ENCODE peak calls at places on chromosomes 2 and 18, in five cellular contexts. D is bronchial epithelial cell, I is neural crest cell, C is B cell, K is PC-3. O is an unnamed sample.

GRCh38 chr18:64886995-64887394 is 738.1 kb upstream of the LINC00305 start:
- DNase-seq in K (peak; percentile 57), C (no peak), D (peak; percentile 2), I (no peak), O (no peak)

GRCh38 chr2:9665903-9666302 is 35.1 kb upstream of the YWHAQ start:
- DNase-seq in C (no peak), I (no peak), D (peak; percentile 32), K (peak; percentile 61), O (no peak)

GRCh38 chr2:100786985-100787384 is 33.0 kb upstream of the NPAS2 start:
- DNase-seq in D (no peak), K (no peak), I (no peak), C (no peak), O (no peak)

GRCh38 chr2:21018290-21018689 is 25.6 kb downstream of the APOB start:
- DNase-seq in K (no peak), D (no peak), C (no peak), I (no peak), O (no peak)

GRCh38 chr2:133421516-133422324 is 146.5 kb downstream of the NCKAP5 start:
- DNase-seq in I (no peak), K (no peak), C (no peak), D (peak; percentile 18), O (no peak)

GRCh38 chr2:26590960-26591618 is 50.1 kb downstream of the CIB4 start:
- DNase-seq in C (no peak), I (no peak), D (no peak), K (no peak), O (no peak)

GRCh38 chr2:19312949-19313348 is 45.5 kb downstream of the OSR1 start:
- DNase-seq in K (peak; percentile 61), D (peak; percentile 50), I (no peak), C (no peak), O (peak; percentile 14)

GRCh38 chr18:31506024-31506742 is 8.2 kb downstream of the DSG2 start:
- DNase-seq in C (no peak), I (no peak), K (peak; percentile 24), D (peak; percentile 41), O (no peak)

GRCh38 chr2:171999125-171999524 is 628 bp upstream of the METAP1D start:
- DNase-seq in I (no peak), K (no peak), C (no peak), D (no peak), O (no peak)

GRCh38 chr18:31064130-31064529 is 21.6 kb upstream of the DSC3 start:
- DNase-seq in D (peak; percentile 99), K (no peak), C (peak; percentile 42), I (no peak), O (no peak)

GRCh38 chr2:227439214-227439613 is 32.7 kb upstream of the AGFG1 start:
- DNase-seq in C (no peak), I (no peak), K (no peak), D (no peak), O (no peak)

GRCh38 chr18:76518543-76519155 is 23.6 kb upstream of the ZNF516 start:
- DNase-seq in K (no peak), D (no peak), C (no peak), I (peak; percentile 49), O (no peak)

GRCh38 chr2:17571681-17572080 is 31.2 kb downstream of the VSNL1 start:
- DNase-seq in K (peak; percentile 48), D (peak; percentile 53), I (no peak), C (no peak), O (no peak)

GRCh38 chr2:56118474-56118873 is 65.3 kb upstream of the CCDC85A start:
- DNase-seq in D (no peak), I (no peak), K (peak; percentile 28), C (no peak), O (no peak)

GRCh38 chr2:52431352-52431760 is 1336.2 kb upstream of the CHAC2 start:
- DNase-seq in D (no peak), K (no peak), C (no peak), I (no peak), O (no peak)

GRCh38 chr2:25567406-25567805 is 106.0 kb downstream of the DTNB start:
- DNase-seq in I (no peak), D (peak; percentile 45), K (peak; percentile 67), C (peak; percentile 44), O (peak; percentile 69)

GRCh38 chr2:9753276-9753600 is 90.0 kb upstream of the TAF1B start:
- DNase-seq in D (peak; percentile 99), K (peak; percentile 94), C (no peak), I (no peak), O (peak; percentile 75)

GRCh38 chr2:54535599-54536195 is 79.6 kb downstream of the SPTBN1 start:
- DNase-seq in K (no peak), I (no peak), C (no peak), D (no peak), O (no peak)

GRCh38 chr2:58906151-58906645 is 665.1 kb upstream of the FANCL start:
- DNase-seq in D (no peak), C (no peak), K (peak; percentile 6), I (no peak), O (no peak)

GRCh38 chr2:230077851-230078547 is 9.3 kb upstream of the SLC16A14 start:
- DNase-seq in C (no peak), D (no peak), I (no peak), K (no peak), O (no peak)

GRCh38 chr2:145752091-145752806 is 1232.3 kb upstream of the ZEB2 start:
- DNase-seq in I (peak; percentile 3), D (peak; percentile 82), C (no peak), K (peak; percentile 78), O (peak; percentile 10)

GRCh38 chr2:30756051-30756719 is 51.1 kb downstream of the CAPN13 start:
- DNase-seq in I (peak; percentile 5), K (peak; percentile 80), D (peak; percentile 56), C (no peak), O (no peak)

GRCh38 chr2:10599921-10600320 is 89.9 kb downstream of the NOL10 start:
- DNase-seq in I (no peak), D (no peak), K (no peak), C (no peak), O (no peak)

GRCh38 chr2:102664439-102665042 is 45.2 kb downstream of the SLC9A2 start:
- DNase-seq in K (peak; percentile 95), C (no peak), I (no peak), D (peak; percentile 100), O (peak; percentile 51)

GRCh38 chr18:10252952-10253680 is 201.3 kb upstream of the APCDD1 start:
- DNase-seq in C (no peak), I (no peak), D (peak; percentile 59), K (no peak), O (no peak)

GRCh38 chr2:223469270-223470057 is 132.7 kb downstream of the SCG2 start:
- DNase-seq in K (no peak), C (no peak), I (no peak), D (peak; percentile 67), O (no peak)

GRCh38 chr2:159217661-159218060 is 68.8 kb downstream of the WDSUB1 start:
- DNase-seq in I (no peak), D (no peak), C (no peak), K (no peak), O (no peak)

GRCh38 chr2:147888665-147889064 is 43.8 kb downstream of the ACVR2A start:
- DNase-seq in I (no peak), K (no peak), C (no peak), D (no peak), O (no peak)

GRCh38 chr2:151437630-151438029 is 27.9 kb downstream of the RIF1 start:
- DNase-seq in I (no peak), C (no peak), K (peak; percentile 61), D (peak; percentile 25), O (peak; percentile 36)

GRCh38 chr18:48896875-48897511 is 53.8 kb downstream of the SMAD7 start:
- DNase-seq in D (no peak), C (peak; percentile 57), K (peak; percentile 24), I (no peak), O (peak; percentile 75)

GRCh38 chr18:44510376-44510775 is 170.3 kb upstream of the SETBP1 start:
- DNase-seq in D (no peak), I (no peak), K (no peak), C (no peak), O (no peak)

GRCh38 chr18:44514766-44515165 is 165.9 kb upstream of the SETBP1 start:
- DNase-seq in K (peak; percentile 42), C (no peak), D (no peak), I (no peak), O (no peak)

GRCh38 chr18:44513233-44513632 is 167.5 kb upstream of the SETBP1 start:
- DNase-seq in I (no peak), D (no peak), K (no peak), C (no peak), O (no peak)

GRCh38 chr18:44518091-44518490 is 162.6 kb upstream of the SETBP1 start:
- DNase-seq in K (peak; percentile 3), I (no peak), C (no peak), D (peak; percentile 75), O (no peak)

GRCh38 chr18:44514106-44514505 is 166.6 kb upstream of the SETBP1 start:
- DNase-seq in D (no peak), K (no peak), C (no peak), I (no peak), O (no peak)
- TF ChIP-seq CTCF in D (no peak), K (no peak), C (no peak), I (no peak), O (no peak)

GRCh38 chr2:189702071-189702470 is 27.6 kb downstream of the ANKAR start:
- DNase-seq in C (no peak), I (no peak), D (peak; percentile 2), K (peak; percentile 18), O (no peak)
- TF ChIP-seq CTCF in C (no peak), I (peak; percentile 37), D (no peak), K (peak; percentile 40), O (no peak)

GRCh38 chr18:50578030-50578429 is 18.1 kb downstream of the MAPK4 start:
- DNase-seq in I (no peak), D (no peak), C (no peak), K (no peak), O (no peak)

GRCh38 chr18:50579061-50579774 is 19.3 kb downstream of the MAPK4 start:
- DNase-seq in C (no peak), K (no peak), D (peak; percentile 5), I (no peak), O (no peak)

GRCh38 chr18:50582500-50582899 is 22.6 kb downstream of the MAPK4 start:
- DNase-seq in K (no peak), I (no peak), D (no peak), C (no peak), O (no peak)

GRCh38 chr18:50581517-50581916 is 21.6 kb downstream of the MAPK4 start:
- DNase-seq in I (no peak), C (no peak), D (no peak), K (no peak), O (no peak)

GRCh38 chr18:50578651-50579050 is 18.8 kb downstream of the MAPK4 start:
- DNase-seq in C (no peak), I (no peak), D (peak; percentile 94), K (peak; percentile 35), O (no peak)
- TF ChIP-seq CTCF in C (no peak), I (no peak), D (peak; percentile 31), K (no peak), O (no peak)

GRCh38 chr2:196635156-196635555 is 4.4 kb upstream of the CCDC150 start:
- DNase-seq in D (no peak), C (no peak), I (no peak), K (no peak), O (no peak)

GRCh38 chr2:196640031-196640548 is 575 bp downstream of the CCDC150 start:
- DNase-seq in K (no peak), D (no peak), C (no peak), I (no peak), O (no peak)

GRCh38 chr2:196638765-196639164 is 750 bp upstream of the CCDC150 start:
- DNase-seq in K (no peak), I (no peak), D (no peak), C (no peak), O (no peak)

GRCh38 chr2:196639180-196640030 is at the start of gene CCDC150:
- DNase-seq in I (peak; percentile 89), C (peak; percentile 94), K (peak; percentile 97), D (peak; percentile 85), O (peak; percentile 98)
- TF ChIP-seq CTCF in I (peak; percentile 37), C (no peak), K (peak; percentile 47), D (peak; percentile 40), O (no peak)